ENCODE peak calls at places on chromosomes 4 and X, in six cellular contexts. G is astrocyte of the spinal cord, N is WERI-Rb-1, C is cardiac muscle cell, X is vagina, L is ascending aorta. R is an unnamed sample.

GRCh38 chrX:39313149-39313548 is 511.9 kb downstream of the MID1IP1 start:
- DNase-seq in N (no peak), G (no peak), X (no peak), L (no peak), C (no peak), R (no peak)

GRCh38 chr4:22502895-22503814 is 12.7 kb downstream of the ADGRA3 start:
- DNase-seq in N (no peak), C (peak), L (no peak), G (no peak), X (no peak), R (no peak)

GRCh38 chrX:137342969-137343368 is 223.0 kb upstream of the ZIC3 start:
- DNase-seq in C (no peak), N (no peak), L (no peak), X (no peak), G (no peak), R (no peak)

GRCh38 chr4:173878701-173879100 is 348.7 kb upstream of the HAND2 start:
- DNase-seq in G (no peak), N (no peak), L (no peak), C (peak), X (no peak), R (no peak)

GRCh38 chr4:145154573-145154972 is 25.8 kb downstream of the OTUD4 start:
- DNase-seq in G (peak), X (no peak), C (peak), N (peak), L (no peak), R (peak)

GRCh38 chrX:53694642-53695041 is 8.1 kb upstream of the HUWE1 start:
- DNase-seq in N (no peak), L (no peak), G (no peak), X (no peak), C (no peak), R (no peak)

GRCh38 chrX:39112143-39112542 is 310.9 kb downstream of the MID1IP1 start:
- DNase-seq in L (no peak), C (peak), X (no peak), N (no peak), G (peak), R (no peak)

GRCh38 chr4:110639207-110640092 is 16.6 kb upstream of the PITX2 start:
- DNase-seq in G (no peak), N (no peak), L (no peak), X (no peak), C (no peak), R (no peak)

GRCh38 chr4:116925900-116926457 is 159.4 kb downstream of the TRAM1L1 start:
- DNase-seq in G (peak), X (no peak), C (no peak), N (peak), L (no peak), R (no peak)

GRCh38 chr4:160372390-160372789 is 1269.5 kb downstream of the RAPGEF2 start:
- DNase-seq in L (no peak), C (no peak), X (no peak), N (no peak), G (no peak), R (no peak)

GRCh38 chr4:89196745-89197144 is 85.4 kb downstream of the TIGD2 start:
- DNase-seq in X (no peak), C (no peak), N (no peak), G (peak), L (no peak), R (no peak)

GRCh38 chr4:142846105-142846728 is at the start of gene INPP4B:
- DNase-seq in G (peak), N (peak), C (peak), L (no peak), X (no peak), R (peak)

GRCh38 chr4:142838781-142839180 is 7.3 kb downstream of the INPP4B start:
- DNase-seq in X (no peak), L (no peak), G (no peak), N (no peak), C (no peak), R (no peak)

GRCh38 chr4:142844782-142845181 is 1.3 kb downstream of the INPP4B start:
- DNase-seq in N (no peak), C (no peak), L (no peak), X (no peak), G (no peak), R (no peak)

GRCh38 chr4:142845293-142846070 is 619 bp downstream of the INPP4B start:
- DNase-seq in C (peak), L (no peak), N (peak), G (peak), X (no peak), R (no peak)

DNA sequence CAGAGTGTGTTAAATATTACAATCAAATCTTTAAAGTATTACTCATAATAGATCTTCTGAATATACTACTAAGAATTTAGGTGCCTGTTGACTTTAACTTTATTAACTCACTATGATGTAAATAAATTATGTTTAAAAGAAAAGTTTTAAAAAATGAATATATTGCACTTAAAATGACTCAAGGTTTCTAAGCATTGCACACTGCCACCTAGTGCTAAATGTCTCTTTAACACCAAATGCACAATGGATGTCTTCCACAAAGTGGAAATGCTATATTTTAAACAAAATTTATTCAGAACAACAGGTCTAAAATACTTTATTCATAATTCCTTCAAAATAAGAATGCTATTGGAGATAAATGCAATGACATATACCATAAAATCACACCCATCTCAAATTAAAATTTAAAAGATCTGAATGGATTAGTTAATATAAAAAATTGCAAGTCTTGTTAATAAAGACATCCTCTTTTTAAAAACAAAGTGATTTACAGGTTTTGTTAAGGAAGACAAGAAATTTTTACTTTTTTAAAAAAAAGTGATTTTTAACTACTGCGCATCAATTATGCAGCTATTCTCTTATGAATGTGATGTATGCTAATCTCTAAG is 5.5 kb downstream of the INPP4B start:
- DNase-seq in N (no peak), L (no peak), X (no peak), C (peak), G (peak), R (peak)
- TF ChIP-seq CTCF in N (peak), L (peak), X (peak), C (peak), G (peak), R (peak)

GRCh38 chr4:76909711-76910110 is 11.8 kb upstream of the SOWAHB start:
- DNase-seq in G (no peak), N (no peak), L (no peak), C (no peak), X (no peak), R (no peak)
- H3K4me3 ChIP-seq in G (no peak), N (no peak), L (no peak), C (no peak), X (no peak), R (no peak)

DNA sequence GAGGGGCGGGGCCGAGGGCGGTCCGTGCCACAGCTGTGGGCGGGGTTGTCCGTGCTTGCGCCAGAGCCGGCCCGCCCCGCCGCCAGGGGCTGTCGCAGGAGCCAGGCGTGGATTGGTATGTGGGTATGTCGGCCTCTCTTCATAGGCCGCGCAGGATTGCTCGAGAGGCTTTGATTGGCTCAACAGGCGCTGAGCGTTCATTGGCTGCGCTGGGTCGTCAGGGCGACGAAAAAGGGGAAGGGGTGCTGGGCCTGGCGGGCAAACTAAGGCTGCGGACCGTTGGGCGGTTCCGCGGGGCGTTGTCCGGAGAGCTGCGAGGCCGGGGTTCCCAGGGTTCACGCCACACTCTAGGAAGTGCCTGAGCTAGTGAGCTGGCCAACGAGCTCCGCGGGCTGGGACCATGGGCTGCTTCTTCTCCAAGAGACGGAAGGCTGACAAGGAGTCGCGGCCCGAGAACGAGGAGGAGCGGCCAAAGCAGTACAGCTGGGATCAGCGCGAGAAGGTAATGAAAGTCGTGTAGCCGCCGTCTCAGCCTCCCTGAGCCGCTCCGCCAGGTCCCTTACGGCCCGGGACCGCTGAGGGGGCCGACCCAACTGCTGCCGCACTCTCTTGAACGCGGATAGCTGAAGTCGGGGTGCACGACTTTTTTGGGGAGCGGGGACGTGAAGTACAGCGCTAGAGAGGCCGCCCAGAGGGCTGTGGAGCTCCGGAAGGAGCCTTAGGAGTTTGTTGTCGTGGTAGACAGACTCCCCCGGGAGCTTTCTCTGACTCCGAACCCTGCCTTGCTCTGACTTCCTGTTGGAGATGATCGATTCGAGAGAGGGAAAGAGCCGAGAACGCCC is at the start of gene RP2:
- DNase-seq in X (peak), G (peak), L (peak), C (peak), N (peak), R (peak)
- TF ChIP-seq CTCF in X (no peak), G (no peak), L (no peak), C (no peak), N (no peak), R (no peak)

DNA sequence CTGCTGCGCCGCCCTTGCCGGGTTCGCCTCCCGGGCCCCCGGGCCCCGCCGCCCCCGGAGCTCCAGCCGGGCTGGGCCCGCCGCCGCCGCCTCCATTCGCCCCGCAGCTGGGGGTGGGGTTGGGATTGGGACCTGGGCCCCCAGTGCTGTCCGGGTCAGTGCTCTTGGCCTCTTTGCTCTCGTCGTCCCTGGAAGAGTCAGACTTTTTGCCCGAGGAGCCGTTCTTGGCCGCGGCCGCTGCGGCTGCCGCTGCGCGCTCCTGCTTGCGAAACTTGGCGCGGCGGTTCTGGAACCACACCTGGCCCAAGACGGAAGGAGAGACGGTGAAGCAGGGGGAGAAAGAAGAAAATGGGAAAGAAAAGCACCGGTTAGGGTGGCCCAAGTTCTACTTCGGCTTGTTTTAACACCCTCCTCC is 2.5 kb downstream of the PHOX2B start:
- DNase-seq in N (no peak), L (no peak), G (no peak), X (no peak), C (no peak), R (no peak)
- H3K4me3 ChIP-seq in N (peak), L (peak), G (no peak), X (no peak), C (no peak), R (no peak)

GRCh38 chr4:5711479-5712184 is 631 bp downstream of the EVC start:
- DNase-seq in N (peak), L (no peak), C (peak), G (peak), X (no peak), R (no peak)
- TF ChIP-seq CTCF in N (peak), L (no peak), C (no peak), G (no peak), X (no peak), R (no peak)

DNA sequence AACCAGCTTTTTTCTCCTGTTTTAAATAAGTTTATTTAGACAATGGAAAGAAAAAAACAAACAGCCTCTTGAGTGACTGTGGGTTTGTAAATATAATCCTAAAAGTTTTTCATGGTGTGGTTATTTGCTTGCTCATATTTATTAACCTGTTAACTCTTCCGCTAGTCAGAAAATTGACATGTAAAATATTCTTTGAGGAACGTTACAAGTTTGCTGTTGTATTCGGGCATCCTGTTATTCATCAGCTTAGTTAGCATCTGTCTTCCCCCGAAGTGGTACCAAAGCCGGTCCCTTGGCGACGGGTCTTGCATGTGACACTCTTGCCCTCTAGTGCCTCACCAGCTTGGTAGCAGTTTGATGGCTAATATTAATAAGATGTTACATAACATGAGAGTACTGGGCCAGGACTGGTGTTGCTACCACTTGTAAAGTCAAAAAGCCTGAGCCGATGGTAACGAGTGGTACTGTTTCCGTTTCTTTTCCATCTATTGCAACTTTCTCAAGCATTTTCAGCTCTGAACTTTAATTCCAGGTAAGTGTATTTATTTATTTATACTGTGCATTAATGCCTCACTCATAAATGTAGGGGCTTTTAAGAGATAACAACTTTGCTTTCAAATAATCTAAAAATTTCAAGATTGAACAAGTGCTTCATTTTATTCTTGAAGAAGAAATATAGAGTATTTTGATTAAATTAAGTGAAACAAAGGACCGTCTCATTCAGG is at the start of gene NDST3:
- DNase-seq in C (peak), L (no peak), G (peak), X (peak), N (peak), R (peak)
- H3K4me3 ChIP-seq in C (peak), L (peak), G (peak), X (peak), N (peak), R (no peak)